ENCODE peak calls at places on chromosome 16, in ten cellular contexts. One of them, this sample, is unnamed.

GRCh38 chr16:66478733-66479511 is 51.8 kb downstream of the BEAN1 start:
- DNase-seq in esophagus squamous epithelium: no peak
- DNase-seq in heart left ventricle: peak; percentile 80
- DNase-seq in IMR-90: peak; percentile 40
- DNase-seq in uterus: peak; percentile 69
- DNase-seq in adrenal gland: peak; percentile 74
- DNase-seq in lower leg skin: peak; percentile 75
- DNase-seq in body of pancreas: peak; percentile 86
- DNase-seq in tibial nerve: peak; percentile 90
- DNase-seq in A549: peak; percentile 81
- DNase-seq in this sample: peak; percentile 62

GRCh38 chr16:14427371-14427948 is 202.6 kb downstream of the PARN start:
- DNase-seq in esophagus squamous epithelium: no peak
- DNase-seq in heart left ventricle: no peak
- DNase-seq in IMR-90: peak; percentile 31
- DNase-seq in uterus: no peak
- DNase-seq in adrenal gland: no peak
- DNase-seq in lower leg skin: no peak
- DNase-seq in body of pancreas: no peak
- DNase-seq in tibial nerve: no peak
- DNase-seq in A549: peak; percentile 35
- DNase-seq in this sample: no peak

GRCh38 chr16:55000595-55000994 is 69.9 kb downstream of the IRX5 start:
- DNase-seq in esophagus squamous epithelium: no peak
- DNase-seq in heart left ventricle: no peak
- DNase-seq in IMR-90: no peak
- DNase-seq in uterus: no peak
- DNase-seq in adrenal gland: no peak
- DNase-seq in lower leg skin: no peak
- DNase-seq in body of pancreas: no peak
- DNase-seq in tibial nerve: no peak
- DNase-seq in A549: peak; percentile 28
- DNase-seq in this sample: no peak

GRCh38 chr16:85048921-85049562 is 21.4 kb downstream of the KIAA0513 start:
- DNase-seq in esophagus squamous epithelium: no peak
- DNase-seq in heart left ventricle: no peak
- DNase-seq in IMR-90: no peak
- DNase-seq in uterus: no peak
- DNase-seq in adrenal gland: no peak
- DNase-seq in lower leg skin: no peak
- DNase-seq in body of pancreas: no peak
- DNase-seq in tibial nerve: no peak
- DNase-seq in A549: no peak
- DNase-seq in this sample: peak; percentile 57

GRCh38 chr16:57988929-57989328 is 11.5 kb downstream of the ZNF319 start:
- DNase-seq in esophagus squamous epithelium: no peak
- DNase-seq in heart left ventricle: peak; percentile 28
- DNase-seq in IMR-90: no peak
- DNase-seq in uterus: no peak
- DNase-seq in adrenal gland: no peak
- DNase-seq in lower leg skin: no peak
- DNase-seq in body of pancreas: peak; percentile 38
- DNase-seq in tibial nerve: no peak
- DNase-seq in A549: peak; percentile 65
- DNase-seq in this sample: no peak

GRCh38 chr16:83356266-83356665 is 451.5 kb upstream of the HSBP1 start:
- DNase-seq in esophagus squamous epithelium: no peak
- DNase-seq in heart left ventricle: no peak
- DNase-seq in IMR-90: peak; percentile 65
- DNase-seq in uterus: peak; percentile 33
- DNase-seq in adrenal gland: peak; percentile 35
- DNase-seq in lower leg skin: no peak
- DNase-seq in body of pancreas: peak; percentile 12
- DNase-seq in tibial nerve: peak; percentile 19
- DNase-seq in A549: peak; percentile 55
- DNase-seq in this sample: no peak

GRCh38 chr16:9393601-9394000 is 302.2 kb downstream of the HAPSTR1 start:
- DNase-seq in esophagus squamous epithelium: no peak
- DNase-seq in heart left ventricle: no peak
- DNase-seq in IMR-90: no peak
- DNase-seq in uterus: no peak
- DNase-seq in adrenal gland: no peak
- DNase-seq in lower leg skin: no peak
- DNase-seq in body of pancreas: no peak
- DNase-seq in tibial nerve: no peak
- DNase-seq in A549: no peak
- DNase-seq in this sample: no peak

GRCh38 chr16:23269248-23270091 is 32.6 kb upstream of the SCNN1B start:
- DNase-seq in esophagus squamous epithelium: no peak
- DNase-seq in heart left ventricle: no peak
- DNase-seq in IMR-90: no peak
- DNase-seq in uterus: no peak
- DNase-seq in adrenal gland: no peak
- DNase-seq in lower leg skin: no peak
- DNase-seq in body of pancreas: no peak
- DNase-seq in tibial nerve: no peak
- DNase-seq in A549: peak; percentile 20
- DNase-seq in this sample: no peak

GRCh38 chr16:27625050-27625697 is 75.2 kb downstream of the KATNIP start:
- DNase-seq in esophagus squamous epithelium: no peak
- DNase-seq in heart left ventricle: no peak
- DNase-seq in IMR-90: peak; percentile 26
- DNase-seq in uterus: no peak
- DNase-seq in adrenal gland: peak; percentile 29
- DNase-seq in lower leg skin: no peak
- DNase-seq in body of pancreas: peak; percentile 30
- DNase-seq in tibial nerve: no peak
- DNase-seq in A549: peak; percentile 52
- DNase-seq in this sample: no peak

DNA sequence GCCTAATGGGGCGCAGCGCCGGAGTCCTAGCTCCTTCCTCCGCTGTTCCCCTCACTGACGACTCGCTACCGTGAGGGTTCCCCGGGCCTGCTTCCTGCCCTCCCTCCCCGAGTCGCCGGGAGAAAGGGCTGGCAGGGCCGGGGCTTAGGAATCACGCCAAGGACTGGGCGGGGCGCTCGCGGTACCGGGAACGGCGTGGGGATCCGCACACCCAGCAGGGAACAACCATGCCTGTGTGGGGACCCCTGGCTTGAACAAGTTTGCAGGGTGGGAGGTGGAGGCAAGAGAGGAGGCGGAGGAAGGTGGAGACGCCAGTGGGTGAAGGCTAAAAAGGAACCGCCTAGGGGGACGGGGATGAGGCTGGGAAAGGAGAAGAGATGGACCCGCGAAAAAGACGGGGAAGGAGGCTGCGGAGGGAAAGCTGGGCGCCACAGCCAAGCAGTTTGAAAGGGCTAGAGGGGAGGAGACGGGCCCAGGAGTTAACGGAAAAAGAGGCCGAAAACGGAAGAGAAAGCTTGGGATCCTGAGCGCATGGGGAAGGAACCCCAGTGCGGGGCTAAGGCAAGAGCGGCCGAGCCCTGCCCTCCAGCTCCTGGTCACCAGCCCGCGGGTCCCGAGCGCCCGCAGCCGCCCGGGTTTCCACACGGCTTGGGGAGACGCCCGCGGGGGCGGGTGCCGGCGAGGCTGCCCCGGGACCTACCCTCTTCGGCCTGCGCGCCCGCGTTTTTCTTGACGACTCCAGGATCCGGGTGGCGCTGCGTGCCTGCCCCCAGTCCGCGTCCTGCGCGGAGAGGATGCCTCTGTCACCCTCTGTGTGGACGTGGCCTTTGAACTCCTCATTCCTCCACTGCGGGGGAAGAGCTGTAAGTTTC is 1.3 kb upstream of the CDH11 start:
- DNase-seq in esophagus squamous epithelium: no peak
- DNase-seq in heart left ventricle: peak; percentile 75
- DNase-seq in IMR-90: peak; percentile 63
- DNase-seq in uterus: peak; percentile 79
- DNase-seq in adrenal gland: peak; percentile 47
- DNase-seq in lower leg skin: peak; percentile 52
- DNase-seq in body of pancreas: no peak
- DNase-seq in tibial nerve: peak; percentile 62
- DNase-seq in A549: no peak
- DNase-seq in this sample: no peak
- H3K4me3 ChIP-seq in esophagus squamous epithelium: peak overlapping the region; percentile 47
- H3K4me3 ChIP-seq in heart left ventricle: peak overlapping the region; percentile 58
- H3K4me3 ChIP-seq in IMR-90: peak overlapping the region; percentile 66
- H3K4me3 ChIP-seq in uterus: peak overlapping the region; percentile 68
- H3K4me3 ChIP-seq in adrenal gland: peak overlapping the region; percentile 24
- H3K4me3 ChIP-seq in lower leg skin: peak overlapping the region; percentile 27
- H3K4me3 ChIP-seq in body of pancreas: no peak overlapping the region
- H3K4me3 ChIP-seq in tibial nerve: peak overlapping the region; percentile 79
- H3K4me3 ChIP-seq in A549: peak overlapping the region; percentile 36
- H3K4me3 ChIP-seq in this sample: peak overlapping the region; percentile 60

GRCh38 chr16:15466886-15467781 is 32.7 kb downstream of the BMERB1 start:
- DNase-seq in esophagus squamous epithelium: no peak
- DNase-seq in heart left ventricle: no peak
- DNase-seq in IMR-90: no peak
- DNase-seq in uterus: no peak
- DNase-seq in adrenal gland: no peak
- DNase-seq in lower leg skin: no peak
- DNase-seq in body of pancreas: no peak
- DNase-seq in tibial nerve: no peak
- DNase-seq in A549: peak; percentile 37
- DNase-seq in this sample: no peak
- TF ChIP-seq CTCF in esophagus squamous epithelium: no peak
- TF ChIP-seq CTCF in heart left ventricle: no peak
- TF ChIP-seq CTCF in IMR-90: peak; percentile 35
- TF ChIP-seq CTCF in uterus: no peak
- TF ChIP-seq CTCF in adrenal gland: peak; percentile 51
- TF ChIP-seq CTCF in lower leg skin: no peak
- TF ChIP-seq CTCF in body of pancreas: peak; percentile 83
- TF ChIP-seq CTCF in tibial nerve: no peak
- TF ChIP-seq CTCF in A549: peak; percentile 49
- TF ChIP-seq CTCF in this sample: no peak

GRCh38 chr16:87495578-87495977 is 2.8 kb upstream of the ZCCHC14 start:
- DNase-seq in esophagus squamous epithelium: no peak
- DNase-seq in heart left ventricle: no peak
- DNase-seq in IMR-90: no peak
- DNase-seq in uterus: no peak
- DNase-seq in adrenal gland: no peak
- DNase-seq in lower leg skin: no peak
- DNase-seq in body of pancreas: no peak
- DNase-seq in tibial nerve: no peak
- DNase-seq in A549: no peak
- DNase-seq in this sample: no peak

GRCh38 chr16:87492241-87492635 is 586 bp downstream of the ZCCHC14 start:
- DNase-seq in esophagus squamous epithelium: no peak
- DNase-seq in heart left ventricle: no peak
- DNase-seq in IMR-90: no peak
- DNase-seq in uterus: no peak
- DNase-seq in adrenal gland: no peak
- DNase-seq in lower leg skin: no peak
- DNase-seq in body of pancreas: no peak
- DNase-seq in tibial nerve: no peak
- DNase-seq in A549: no peak
- DNase-seq in this sample: no peak

GRCh38 chr16:87496101-87496801 is 3.4 kb upstream of the ZCCHC14 start:
- DNase-seq in esophagus squamous epithelium: no peak
- DNase-seq in heart left ventricle: no peak
- DNase-seq in IMR-90: no peak
- DNase-seq in uterus: no peak
- DNase-seq in adrenal gland: no peak
- DNase-seq in lower leg skin: no peak
- DNase-seq in body of pancreas: no peak
- DNase-seq in tibial nerve: no peak
- DNase-seq in A549: no peak
- DNase-seq in this sample: no peak

GRCh38 chr16:87490091-87490798 is 2.6 kb downstream of the ZCCHC14 start:
- DNase-seq in esophagus squamous epithelium: no peak
- DNase-seq in heart left ventricle: no peak
- DNase-seq in IMR-90: no peak
- DNase-seq in uterus: no peak
- DNase-seq in adrenal gland: no peak
- DNase-seq in lower leg skin: no peak
- DNase-seq in body of pancreas: no peak
- DNase-seq in tibial nerve: no peak
- DNase-seq in A549: no peak
- DNase-seq in this sample: no peak

GRCh38 chr16:87492721-87493554 is at the start of gene ZCCHC14:
- DNase-seq in esophagus squamous epithelium: peak; percentile 88
- DNase-seq in heart left ventricle: peak; percentile 100
- DNase-seq in IMR-90: peak; percentile 98
- DNase-seq in uterus: peak; percentile 99
- DNase-seq in adrenal gland: peak; percentile 100
- DNase-seq in lower leg skin: peak; percentile 98
- DNase-seq in body of pancreas: peak; percentile 99
- DNase-seq in tibial nerve: peak; percentile 98
- DNase-seq in A549: peak; percentile 98
- DNase-seq in this sample: peak; percentile 99
- TF ChIP-seq POLR2A in esophagus squamous epithelium: no peak
- TF ChIP-seq POLR2A in heart left ventricle: peak; percentile 86
- TF ChIP-seq POLR2A in IMR-90: peak; percentile 54
- TF ChIP-seq POLR2A in uterus: peak; percentile 92
- TF ChIP-seq POLR2A in adrenal gland: no peak
- TF ChIP-seq POLR2A in lower leg skin: no peak
- TF ChIP-seq POLR2A in body of pancreas: peak; percentile 22
- TF ChIP-seq POLR2A in tibial nerve: peak; percentile 92
- TF ChIP-seq POLR2A in A549: peak; percentile 70
- TF ChIP-seq POLR2A in this sample: peak; percentile 89

GRCh38 chr16:69334696-69335095 is 4.3 kb upstream of the PDF start:
- DNase-seq in esophagus squamous epithelium: no peak
- DNase-seq in heart left ventricle: no peak
- DNase-seq in IMR-90: no peak
- DNase-seq in uterus: no peak
- DNase-seq in adrenal gland: no peak
- DNase-seq in lower leg skin: no peak
- DNase-seq in body of pancreas: no peak
- DNase-seq in tibial nerve: no peak
- DNase-seq in A549: no peak
- DNase-seq in this sample: no peak
- H3K4me3 ChIP-seq in esophagus squamous epithelium: no peak overlapping the region
- H3K4me3 ChIP-seq in heart left ventricle: no peak overlapping the region
- H3K4me3 ChIP-seq in IMR-90: no peak overlapping the region
- H3K4me3 ChIP-seq in uterus: no peak overlapping the region
- H3K4me3 ChIP-seq in adrenal gland: no peak overlapping the region
- H3K4me3 ChIP-seq in lower leg skin: no peak overlapping the region
- H3K4me3 ChIP-seq in body of pancreas: no peak overlapping the region
- H3K4me3 ChIP-seq in tibial nerve: no peak overlapping the region
- H3K4me3 ChIP-seq in A549: no peak overlapping the region
- H3K4me3 ChIP-seq in this sample: no peak overlapping the region

GRCh38 chr16:6969594-6969993 is 363.1 kb upstream of the RBFOX1 start:
- DNase-seq in esophagus squamous epithelium: no peak
- DNase-seq in heart left ventricle: no peak
- DNase-seq in IMR-90: no peak
- DNase-seq in uterus: no peak
- DNase-seq in adrenal gland: no peak
- DNase-seq in lower leg skin: no peak
- DNase-seq in body of pancreas: no peak
- DNase-seq in tibial nerve: no peak
- DNase-seq in A549: no peak
- DNase-seq in this sample: no peak
- TF ChIP-seq CTCF in esophagus squamous epithelium: no peak
- TF ChIP-seq CTCF in heart left ventricle: no peak
- TF ChIP-seq CTCF in IMR-90: no peak
- TF ChIP-seq CTCF in uterus: no peak
- TF ChIP-seq CTCF in adrenal gland: no peak
- TF ChIP-seq CTCF in lower leg skin: no peak
- TF ChIP-seq CTCF in body of pancreas: no peak
- TF ChIP-seq CTCF in tibial nerve: no peak
- TF ChIP-seq CTCF in A549: no peak
- TF ChIP-seq CTCF in this sample: no peak

GRCh38 chr16:64878964-64879363 is 242.9 kb downstream of the CDH11 start:
- DNase-seq in esophagus squamous epithelium: no peak
- DNase-seq in heart left ventricle: no peak
- DNase-seq in IMR-90: no peak
- DNase-seq in uterus: no peak
- DNase-seq in adrenal gland: no peak
- DNase-seq in lower leg skin: no peak
- DNase-seq in body of pancreas: no peak
- DNase-seq in tibial nerve: no peak
- DNase-seq in A549: no peak
- DNase-seq in this sample: no peak
- TF ChIP-seq POLR2A in esophagus squamous epithelium: no peak
- TF ChIP-seq POLR2A in heart left ventricle: no peak
- TF ChIP-seq POLR2A in IMR-90: no peak
- TF ChIP-seq POLR2A in uterus: no peak
- TF ChIP-seq POLR2A in adrenal gland: no peak
- TF ChIP-seq POLR2A in lower leg skin: no peak
- TF ChIP-seq POLR2A in body of pancreas: no peak
- TF ChIP-seq POLR2A in tibial nerve: no peak
- TF ChIP-seq POLR2A in A549: no peak
- TF ChIP-seq POLR2A in this sample: no peak

This sample was measured in gastrocnemius medialis.